ENCODE peak calls at places on chromosomes 7 and 10, in five cellular contexts. Z, G, C, O and T are unnamed samples.

GRCh38 chr10:72736176-72736795 is 44.3 kb downstream of the MCU start:
- DNase-seq in Z (no peak), G (no peak), C (no peak), O (no peak), T (no peak)

GRCh38 chr10:22259280-22259679 is 41.5 kb upstream of the EBLN1 start:
- DNase-seq in G (no peak), C (peak), Z (peak), O (no peak), T (no peak)

GRCh38 chr10:49700997-49701396 is 21.5 kb downstream of the C10orf53 start:
- DNase-seq in C (no peak), O (no peak), Z (peak), G (no peak), T (no peak)

GRCh38 chr7:107692501-107692900 is 31.9 kb downstream of the SLC26A4 start:
- DNase-seq in O (no peak), C (no peak), G (no peak), Z (no peak), T (no peak)

GRCh38 chr7:68676789-68677535 is 921.3 kb upstream of the AUTS2 start:
- DNase-seq in O (no peak), G (no peak), Z (no peak), C (no peak), T (no peak)

GRCh38 chr10:13139150-13139549 is 22.2 kb upstream of the MCM10 start:
- DNase-seq in Z (peak), G (no peak), C (no peak), O (no peak), T (no peak)

GRCh38 chr10:6091630-6092029 is 2.8 kb downstream of the RBM17 start:
- DNase-seq in G (no peak), Z (no peak), C (peak), O (no peak), T (no peak)

GRCh38 chr10:110176626-110177025 is 30.8 kb upstream of the MXI1 start:
- DNase-seq in O (no peak), C (no peak), G (no peak), Z (no peak), T (no peak)

GRCh38 chr7:99693427-99694200 is 13.8 kb upstream of the CYP3A5 start:
- DNase-seq in O (peak), Z (peak), G (no peak), C (peak), T (no peak)

DNA sequence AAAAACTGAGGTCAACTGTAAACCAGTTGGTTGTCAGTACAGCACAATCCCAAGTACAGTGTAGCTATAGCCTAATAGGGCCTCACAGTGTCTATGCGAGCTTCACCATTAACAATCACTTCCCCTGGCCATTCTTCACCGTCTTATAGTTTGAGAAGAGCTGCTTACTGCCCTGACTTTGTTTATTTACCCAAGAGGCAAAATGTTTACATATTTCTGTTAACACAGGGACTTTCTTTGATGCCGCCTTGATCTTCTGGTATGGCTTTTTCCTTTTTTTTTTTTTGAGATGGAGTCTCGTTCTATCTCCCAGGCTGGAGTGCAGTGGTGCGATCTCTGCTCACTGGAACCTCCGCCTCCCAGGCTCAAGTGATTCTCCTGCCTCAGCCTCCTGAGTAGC is 3.3 kb downstream of the MYOF start:
- DNase-seq in G (no peak), C (no peak), O (no peak), Z (no peak), T (no peak)
- H3K4me3 ChIP-seq in G (peak), C (no peak), O (no peak), Z (no peak), T (no peak)

GRCh38 chr10:62614389-62615157 is 189.9 kb upstream of the ADO start:
- DNase-seq in C (no peak), O (no peak), Z (no peak), G (no peak), T (no peak)
- H3K27ac ChIP-seq in C (no peak), O (no peak), Z (no peak), G (no peak), T (no peak)

GRCh38 chr7:35584990-35585389 is 109.9 kb downstream of the HERPUD2 start:
- DNase-seq in Z (no peak), G (no peak), C (no peak), O (no peak), T (no peak)

GRCh38 chr7:35576037-35576573 is 118.8 kb downstream of the HERPUD2 start:
- DNase-seq in O (no peak), Z (no peak), C (no peak), G (no peak), T (no peak)

GRCh38 chr7:35581564-35581963 is 113.4 kb downstream of the HERPUD2 start:
- DNase-seq in C (no peak), G (no peak), O (no peak), Z (no peak), T (no peak)
- H3K4me3 ChIP-seq in C (no peak), G (no peak), O (no peak), Z (no peak), T (no peak)

GRCh38 chr10:8060010-8060703 is 5.7 kb downstream of the GATA3 start:
- DNase-seq in C (peak), Z (peak), O (no peak), G (no peak), T (peak)

GRCh38 chr10:8058274-8059111 is 4.0 kb downstream of the GATA3 start:
- DNase-seq in G (no peak), C (no peak), O (no peak), Z (peak), T (no peak)

GRCh38 chr10:8061274-8062211 is 7.1 kb downstream of the GATA3 start:
- DNase-seq in C (peak), O (no peak), Z (peak), G (no peak), T (no peak)

GRCh38 chr10:8059191-8059936 is 4.9 kb downstream of the GATA3 start:
- DNase-seq in C (no peak), G (no peak), Z (peak), O (no peak), T (no peak)

DNA sequence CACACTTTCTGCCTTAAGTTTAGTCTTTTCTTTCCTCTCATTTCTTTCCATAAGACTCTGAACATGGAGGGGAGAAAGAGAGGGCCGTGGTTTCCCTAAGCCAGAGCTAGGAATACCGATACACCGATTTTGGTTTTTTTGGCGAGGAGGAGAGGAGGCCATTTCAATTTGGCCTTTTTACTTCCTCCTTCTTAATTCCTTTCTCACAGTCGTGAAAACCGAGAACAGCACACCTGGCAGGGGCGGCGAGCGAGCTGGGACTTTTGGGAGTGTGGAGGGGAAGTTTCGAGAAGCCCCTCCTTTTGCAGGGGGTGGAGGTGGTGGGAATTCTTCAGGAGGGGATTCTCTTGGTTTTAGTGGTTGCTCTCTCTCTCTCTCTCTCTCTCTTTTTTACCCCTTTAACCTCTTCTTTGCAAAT is 6.2 kb downstream of the GATA3 start:
- DNase-seq in G (no peak), Z (peak), C (no peak), O (no peak), T (no peak)
- H3K27ac ChIP-seq in G (no peak), Z (no peak), C (peak), O (no peak), T (peak)

DNA sequence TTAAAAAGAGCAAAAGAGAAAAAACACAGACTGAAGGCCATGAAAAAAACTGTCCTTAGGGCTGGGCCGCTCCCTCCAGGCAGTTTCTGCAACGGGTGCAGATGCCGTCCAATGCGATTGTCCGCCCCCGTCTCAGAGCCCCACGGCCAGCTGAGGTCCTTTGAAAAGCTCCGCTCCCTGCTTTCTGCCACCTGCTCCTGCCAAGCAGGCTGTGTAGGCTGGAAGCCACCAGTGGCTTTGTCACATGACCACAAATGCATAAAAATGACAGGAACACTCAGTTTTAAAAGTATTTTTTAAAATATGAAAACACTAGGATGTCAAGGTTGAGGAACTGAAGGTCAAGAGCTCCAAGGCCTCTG is 71.7 kb downstream of the AMZ1 start:
- DNase-seq in G (no peak), O (no peak), Z (no peak), C (no peak), T (no peak)
- H3K4me3 ChIP-seq in G (no peak), O (no peak), Z (no peak), C (no peak), T (no peak)

GRCh38 chr10:86671419-86671818 is 3.1 kb downstream of the LDB3 start:
- DNase-seq in Z (no peak), G (no peak), C (no peak), O (peak), T (no peak)

GRCh38 chr10:86671985-86672710 is 3.8 kb downstream of the LDB3 start:
- DNase-seq in C (no peak), Z (peak), O (no peak), G (no peak), T (no peak)

GRCh38 chr10:86673827-86674581 is 5.7 kb downstream of the LDB3 start:
- DNase-seq in C (no peak), Z (no peak), O (no peak), G (no peak), T (no peak)

GRCh38 chr10:86674912-86675311 is 6.6 kb downstream of the LDB3 start:
- DNase-seq in Z (no peak), O (no peak), G (no peak), C (no peak), T (no peak)

DNA sequence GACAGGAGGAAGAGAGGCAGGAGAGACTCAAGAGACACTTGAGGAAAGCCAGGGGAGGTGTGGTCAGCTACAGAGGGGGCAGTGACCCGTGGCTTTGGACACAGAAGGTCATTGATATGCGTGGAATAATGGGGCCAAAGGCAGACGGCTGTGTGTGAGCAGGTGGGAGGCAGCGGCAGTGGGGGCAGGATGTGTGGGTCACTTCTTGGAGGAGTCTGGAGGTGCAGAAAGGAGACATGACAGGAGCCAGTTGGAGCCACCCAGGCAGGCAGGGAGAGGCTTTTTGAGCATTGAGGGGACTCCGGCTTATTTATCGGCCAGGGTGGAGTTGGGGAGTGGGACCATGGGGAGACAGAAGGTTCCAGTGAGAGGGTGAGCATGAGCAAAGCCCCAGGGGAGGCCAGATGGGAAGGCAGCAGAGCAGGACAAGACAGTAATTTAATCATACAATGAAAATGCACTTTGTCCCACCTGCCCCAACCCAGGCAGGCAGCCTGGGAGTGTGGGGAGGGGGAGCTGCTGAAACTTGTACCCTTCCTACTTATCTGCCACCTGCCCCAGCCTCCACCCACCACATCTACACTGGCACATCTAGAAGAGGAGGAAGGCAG is 5.0 kb downstream of the LDB3 start:
- DNase-seq in G (no peak), Z (no peak), C (no peak), O (no peak), T (no peak)
- H3K27ac ChIP-seq in G (no peak), Z (no peak), C (no peak), O (no peak), T (no peak)

GRCh38 chr7:44845476-44845875 is 2.4 kb downstream of the H2AZ2 start:
- DNase-seq in O (no peak), G (no peak), C (no peak), Z (no peak), T (no peak)
- H3K4me3 ChIP-seq in O (no peak), G (no peak), C (no peak), Z (no peak), T (no peak)

GRCh38 chr7:27601217-27601616 is 61.5 kb downstream of the HIBADH start:
- DNase-seq in C (no peak), Z (no peak), G (no peak), O (no peak), T (no peak)
- H3K27ac ChIP-seq in C (no peak), Z (no peak), G (no peak), O (no peak), T (no peak)